ENCODE peak calls at places on chromosomes 7 and 10, in seven cellular contexts. O is HCT116, K is stomach, A is H1, Q is GM12878, G is transverse colon, T is upper lobe of left lung. M is an unnamed sample.

GRCh38 chr7:40299097-40299496 is 164.3 kb downstream of the SUGCT start:
- DNase-seq in O (no peak), K (no peak), A (peak; percentile 7), Q (no peak), G (no peak), T (no peak), M (no peak)

GRCh38 chr7:100080895-100081534 is 508 bp downstream of the ZNF3 start:
- DNase-seq in O (no peak), K (no peak), A (no peak), Q (no peak), G (no peak), T (no peak), M (no peak)

GRCh38 chr10:90222372-90222771 is 521.0 kb downstream of the KIF20B start:
- DNase-seq in O (peak; percentile 45), K (no peak), A (no peak), Q (no peak), G (no peak), T (no peak), M (no peak)

GRCh38 chr10:46229144-46229563 is 57.6 kb upstream of the ANTXRL start:
- DNase-seq in O (no peak), K (peak; percentile 13), A (no peak), Q (no peak), G (peak; percentile 21), T (peak; percentile 21), M (no peak)

GRCh38 chr10:118259288-118259906 is 82.7 kb downstream of the FAM204A start:
- DNase-seq in O (peak; percentile 32), K (peak; percentile 31), A (no peak), Q (no peak), G (peak; percentile 47), T (peak; percentile 31), M (no peak)

GRCh38 chr10:14185501-14186045 is 145.2 kb downstream of the FRMD4A start:
- DNase-seq in O (peak; percentile 40), K (no peak), A (peak; percentile 80), Q (peak; percentile 86), G (no peak), T (no peak), M (peak; percentile 35)

GRCh38 chr7:121624922-121625321 is 228.8 kb upstream of the FAM3C start:
- DNase-seq in O (no peak), K (no peak), A (no peak), Q (no peak), G (no peak), T (no peak), M (no peak)

GRCh38 chr7:44311561-44312495 is 13.6 kb downstream of the CAMK2B start:
- DNase-seq in O (no peak), K (peak; percentile 14), A (no peak), Q (no peak), G (no peak), T (no peak), M (no peak)

GRCh38 chr7:1939434-1940401 is 269.6 kb downstream of the ELFN1 start:
- DNase-seq in O (no peak), K (no peak), A (no peak), Q (no peak), G (no peak), T (no peak), M (no peak)

GRCh38 chr7:112205348-112206237 is 606 bp downstream of the DOCK4 start:
- DNase-seq in O (peak; percentile 7), K (peak; percentile 50), A (no peak), Q (no peak), G (peak; percentile 65), T (peak; percentile 66), M (peak; percentile 13)

GRCh38 chr10:34250722-34251121 is 564.4 kb downstream of the PARD3 start:
- DNase-seq in O (no peak), K (no peak), A (no peak), Q (no peak), G (no peak), T (no peak), M (no peak)

GRCh38 chr10:65570143-65571010 is 1355.5 kb upstream of the LRRTM3 start:
- DNase-seq in O (peak; percentile 72), K (peak; percentile 29), A (peak; percentile 34), Q (no peak), G (peak; percentile 35), T (peak; percentile 28), M (no peak)

GRCh38 chr7:123282181-123282580 is 82.4 kb upstream of the SLC13A1 start:
- DNase-seq in O (no peak), K (no peak), A (no peak), Q (no peak), G (no peak), T (no peak), M (no peak)

GRCh38 chr7:636396-636795 is 90.1 kb upstream of the DNAAF5 start:
- DNase-seq in O (peak; percentile 65), K (peak; percentile 59), A (no peak), Q (no peak), G (no peak), T (no peak), M (no peak)

GRCh38 chr7:79455173-79455790 is 1.8 kb upstream of the MAGI2 start:
- DNase-seq in O (no peak), K (no peak), A (no peak), Q (no peak), G (no peak), T (no peak), M (no peak)

GRCh38 chr10:84205049-84205852 is 10.9 kb downstream of the CDHR1 start:
- DNase-seq in O (peak; percentile 37), K (peak; percentile 36), A (no peak), Q (peak; percentile 27), G (peak; percentile 81), T (peak; percentile 46), M (peak; percentile 55)

GRCh38 chr7:48087349-48087748 is 1.7 kb upstream of the UPP1 start:
- DNase-seq in O (no peak), K (no peak), A (no peak), Q (peak; percentile 41), G (no peak), T (no peak), M (no peak)

GRCh38 chr10:103202319-103202718 is 9.2 kb upstream of the NT5C2 start:
- DNase-seq in O (no peak), K (no peak), A (no peak), Q (no peak), G (no peak), T (no peak), M (no peak)

GRCh38 chr10:89894051-89894450 is 192.7 kb downstream of the KIF20B start:
- DNase-seq in O (no peak), K (no peak), A (no peak), Q (no peak), G (no peak), T (no peak), M (no peak)

GRCh38 chr10:78973901-78974408 is 94.8 kb upstream of the ZMIZ1 start:
- DNase-seq in O (peak; percentile 42), K (no peak), A (peak; percentile 71), Q (no peak), G (no peak), T (peak; percentile 60), M (peak; percentile 49)

GRCh38 chr10:78972947-78973900 is 95.5 kb upstream of the ZMIZ1 start:
- DNase-seq in O (peak; percentile 84), K (peak; percentile 69), A (peak; percentile 50), Q (peak; percentile 43), G (peak; percentile 79), T (peak; percentile 74), M (peak; percentile 95)

GRCh38 chr10:78970261-78970660 is 98.5 kb upstream of the ZMIZ1 start:
- DNase-seq in O (no peak), K (no peak), A (no peak), Q (no peak), G (no peak), T (no peak), M (no peak)

GRCh38 chr10:78971094-78971682 is 97.6 kb upstream of the ZMIZ1 start:
- DNase-seq in O (no peak), K (no peak), A (no peak), Q (no peak), G (no peak), T (no peak), M (no peak)

DNA sequence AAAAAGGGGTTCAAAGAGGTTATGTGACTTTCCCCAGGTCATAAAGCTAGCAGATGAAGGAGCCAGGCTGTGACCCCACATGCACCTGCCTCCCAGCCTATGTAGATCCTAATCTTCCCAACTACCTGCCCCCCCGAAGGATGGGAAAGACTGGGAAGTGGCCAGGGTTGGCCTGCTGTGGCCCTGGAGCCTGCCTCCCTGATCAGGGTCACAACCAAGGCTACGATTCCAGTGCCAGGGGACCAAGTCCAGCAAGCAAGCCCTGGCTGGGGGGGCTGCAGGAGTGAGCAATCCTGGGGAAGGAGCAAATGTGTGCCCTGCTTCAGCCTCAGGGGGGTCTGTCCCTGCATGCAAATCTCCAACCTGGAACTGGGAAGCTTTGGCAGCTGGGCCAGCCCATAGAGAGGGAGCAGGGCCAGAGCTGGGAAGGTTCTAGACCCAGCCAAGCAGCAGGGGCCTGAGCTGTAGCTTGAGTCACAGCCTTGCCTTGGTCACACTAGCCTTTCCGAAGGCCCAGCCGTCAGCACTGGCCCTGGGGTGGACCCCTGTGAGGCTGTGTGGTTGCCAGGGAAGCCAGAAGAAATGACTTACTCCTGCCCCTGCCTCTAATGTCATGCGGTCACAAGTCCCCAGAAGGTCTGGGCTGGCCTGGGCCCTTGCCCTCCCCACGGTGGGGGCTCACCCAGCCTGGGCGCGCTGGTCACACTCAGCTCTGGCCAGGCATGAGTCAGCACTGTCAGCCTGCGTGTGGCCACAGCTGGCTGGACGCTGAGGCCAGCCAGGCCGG is 96.4 kb upstream of the ZMIZ1 start:
- DNase-seq in O (peak; percentile 31), K (peak; percentile 48), A (no peak), Q (no peak), G (peak; percentile 59), T (peak; percentile 71), M (no peak)
- TF ChIP-seq POLR2A in O (no peak), K (no peak), A (no peak), Q (no peak), G (no peak), T (peak; percentile 13), M (no peak)

GRCh38 chr10:36220122-36220521 is 578.0 kb upstream of the FZD8 start:
- DNase-seq in O (no peak), K (no peak), A (no peak), Q (no peak), G (no peak), T (no peak), M (no peak)

DNA sequence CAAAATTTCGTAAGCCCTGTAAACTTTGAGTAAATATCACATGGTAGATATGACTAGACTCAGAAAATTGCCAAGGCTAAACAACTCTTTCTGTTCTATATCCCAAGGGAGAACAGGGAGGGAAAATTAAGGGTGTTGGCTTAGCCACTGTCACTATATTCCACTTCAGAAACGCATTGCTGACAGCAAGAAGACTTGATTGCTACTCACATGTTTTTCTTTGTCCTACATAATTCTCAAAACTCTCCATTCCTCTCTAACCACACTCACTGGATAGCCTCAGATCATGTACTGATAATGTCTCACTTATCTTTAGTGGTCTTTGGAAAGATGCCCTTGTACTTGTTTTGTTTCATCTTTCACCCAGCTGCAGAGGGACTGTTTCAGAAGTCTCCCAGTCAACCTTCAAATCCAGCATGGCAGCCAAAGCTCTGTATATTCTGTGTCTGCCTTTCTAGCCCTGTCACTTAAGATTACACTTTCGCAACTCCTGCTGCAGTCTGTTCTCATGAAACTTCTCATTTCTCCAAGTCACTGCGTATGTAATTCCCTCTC is 582.4 kb upstream of the FZD8 start:
- DNase-seq in O (no peak), K (no peak), A (no peak), Q (no peak), G (no peak), T (no peak), M (no peak)
- TF ChIP-seq POLR2AphosphoS5 in O (no peak), K (no peak), A (no peak), Q (no peak), G (no peak), T (no peak), M (no peak)

GRCh38 chr7:158827411-158828342 is 1.6 kb downstream of the ESYT2 start:
- DNase-seq in O (no peak), K (no peak), A (no peak), Q (no peak), G (no peak), T (no peak), M (no peak)
- TF ChIP-seq POLR2A in O (no peak), K (no peak), A (no peak), Q (no peak), G (peak; percentile 24), T (no peak), M (no peak)

GRCh38 chr10:68153473-68154210 is 44.4 kb downstream of the MYPN start:
- DNase-seq in O (peak; percentile 90), K (peak; percentile 32), A (peak; percentile 53), Q (no peak), G (peak; percentile 26), T (no peak), M (no peak)
- TF ChIP-seq POLR2AphosphoS5 in O (peak; percentile 20), K (peak; percentile 20), A (no peak), Q (no peak), G (peak; percentile 19), T (peak; percentile 81), M (no peak)